ENCODE peak calls at places on chromosome 1, in eight cellular contexts. One of them, this sample, is unnamed.

GRCh38 chr1:208270679-208271111 is 26.5 kb upstream of the PLXNA2 start:
- DNase-seq in suprapubic skin: no peak
- DNase-seq in K562: no peak
- DNase-seq in cardiac muscle cell: no peak
- DNase-seq in kidney: no peak
- DNase-seq in tibial artery: no peak
- DNase-seq in heart right ventricle: no peak
- DNase-seq in SK-N-SH: no peak
- DNase-seq in this sample: no peak

GRCh38 chr1:22330763-22331119 is 120.9 kb upstream of the ZBTB40 start:
- DNase-seq in suprapubic skin: no peak
- DNase-seq in K562: no peak
- DNase-seq in cardiac muscle cell: no peak
- DNase-seq in kidney: no peak
- DNase-seq in tibial artery: no peak
- DNase-seq in heart right ventricle: no peak
- DNase-seq in SK-N-SH: no peak
- DNase-seq in this sample: no peak

GRCh38 chr1:84758968-84759491 is 68.8 kb upstream of the SSX2IP start:
- DNase-seq in suprapubic skin: no peak
- DNase-seq in K562: no peak
- DNase-seq in cardiac muscle cell: peak; percentile 41
- DNase-seq in kidney: peak; percentile 64
- DNase-seq in tibial artery: peak; percentile 48
- DNase-seq in heart right ventricle: peak; percentile 34
- DNase-seq in SK-N-SH: no peak
- DNase-seq in this sample: no peak

GRCh38 chr1:98090351-98090750 is 169.5 kb upstream of the DPYD start:
- DNase-seq in suprapubic skin: no peak
- DNase-seq in K562: no peak
- DNase-seq in cardiac muscle cell: no peak
- DNase-seq in kidney: no peak
- DNase-seq in tibial artery: no peak
- DNase-seq in heart right ventricle: no peak
- DNase-seq in SK-N-SH: no peak
- DNase-seq in this sample: no peak

GRCh38 chr1:182702826-182703524 is 18.6 kb upstream of the RGS8 start:
- DNase-seq in suprapubic skin: no peak
- DNase-seq in K562: no peak
- DNase-seq in cardiac muscle cell: no peak
- DNase-seq in kidney: no peak
- DNase-seq in tibial artery: no peak
- DNase-seq in heart right ventricle: no peak
- DNase-seq in SK-N-SH: peak; percentile 58
- DNase-seq in this sample: no peak

GRCh38 chr1:43704838-43705237 is 2.5 kb upstream of the ST3GAL3 start:
- DNase-seq in suprapubic skin: no peak
- DNase-seq in K562: no peak
- DNase-seq in cardiac muscle cell: peak; percentile 43
- DNase-seq in kidney: no peak
- DNase-seq in tibial artery: no peak
- DNase-seq in heart right ventricle: no peak
- DNase-seq in SK-N-SH: no peak
- DNase-seq in this sample: no peak

GRCh38 chr1:245802941-245803665 is 648.3 kb downstream of the KIF26B start:
- DNase-seq in suprapubic skin: no peak
- DNase-seq in K562: no peak
- DNase-seq in cardiac muscle cell: no peak
- DNase-seq in kidney: no peak
- DNase-seq in tibial artery: no peak
- DNase-seq in heart right ventricle: no peak
- DNase-seq in SK-N-SH: no peak
- DNase-seq in this sample: no peak

GRCh38 chr1:101264699-101265098 is 27.9 kb downstream of the S1PR1 start:
- DNase-seq in suprapubic skin: no peak
- DNase-seq in K562: no peak
- DNase-seq in cardiac muscle cell: peak; percentile 20
- DNase-seq in kidney: no peak
- DNase-seq in tibial artery: peak; percentile 30
- DNase-seq in heart right ventricle: peak; percentile 46
- DNase-seq in SK-N-SH: peak; percentile 15
- DNase-seq in this sample: no peak

GRCh38 chr1:63843884-63844283 is 70.1 kb downstream of the ROR1 start:
- DNase-seq in suprapubic skin: no peak
- DNase-seq in K562: no peak
- DNase-seq in cardiac muscle cell: no peak
- DNase-seq in kidney: no peak
- DNase-seq in tibial artery: no peak
- DNase-seq in heart right ventricle: no peak
- DNase-seq in SK-N-SH: no peak
- DNase-seq in this sample: no peak

GRCh38 chr1:213761845-213762407 is 225.8 kb upstream of the PROX1 start:
- DNase-seq in suprapubic skin: no peak
- DNase-seq in K562: no peak
- DNase-seq in cardiac muscle cell: peak; percentile 0
- DNase-seq in kidney: no peak
- DNase-seq in tibial artery: no peak
- DNase-seq in heart right ventricle: no peak
- DNase-seq in SK-N-SH: no peak
- DNase-seq in this sample: no peak

GRCh38 chr1:53470155-53470554 is 11.0 kb downstream of the DMRTB1 start:
- DNase-seq in suprapubic skin: peak; percentile 71
- DNase-seq in K562: peak; percentile 69
- DNase-seq in cardiac muscle cell: peak; percentile 92
- DNase-seq in kidney: peak; percentile 93
- DNase-seq in tibial artery: peak; percentile 50
- DNase-seq in heart right ventricle: peak; percentile 53
- DNase-seq in SK-N-SH: no peak
- DNase-seq in this sample: no peak

GRCh38 chr1:175154595-175155472 is 37.7 kb downstream of the KIAA0040 start:
- DNase-seq in suprapubic skin: no peak
- DNase-seq in K562: peak; percentile 81
- DNase-seq in cardiac muscle cell: peak; percentile 57
- DNase-seq in kidney: peak; percentile 80
- DNase-seq in tibial artery: peak; percentile 64
- DNase-seq in heart right ventricle: peak; percentile 69
- DNase-seq in SK-N-SH: peak; percentile 62
- DNase-seq in this sample: peak; percentile 82

GRCh38 chr1:94688646-94689045 is 131.5 kb upstream of the SLC44A3 start:
- DNase-seq in suprapubic skin: no peak
- DNase-seq in K562: no peak
- DNase-seq in cardiac muscle cell: no peak
- DNase-seq in kidney: no peak
- DNase-seq in tibial artery: no peak
- DNase-seq in heart right ventricle: no peak
- DNase-seq in SK-N-SH: no peak
- DNase-seq in this sample: no peak
- H3K27ac ChIP-seq in suprapubic skin: peak overlapping the region; percentile 73
- H3K27ac ChIP-seq in K562: no peak overlapping the region
- H3K27ac ChIP-seq in cardiac muscle cell: no peak overlapping the region
- H3K27ac ChIP-seq in kidney: no peak overlapping the region
- H3K27ac ChIP-seq in tibial artery: peak overlapping the region; percentile 15
- H3K27ac ChIP-seq in heart right ventricle: no peak overlapping the region
- H3K27ac ChIP-seq in SK-N-SH: no peak overlapping the region
- H3K27ac ChIP-seq in this sample: peak overlapping the region; percentile 67

GRCh38 chr1:30773722-30774121 is 16.1 kb upstream of the LAPTM5 start:
- DNase-seq in suprapubic skin: no peak
- DNase-seq in K562: no peak
- DNase-seq in cardiac muscle cell: no peak
- DNase-seq in kidney: no peak
- DNase-seq in tibial artery: no peak
- DNase-seq in heart right ventricle: no peak
- DNase-seq in SK-N-SH: no peak
- DNase-seq in this sample: no peak

GRCh38 chr1:30774550-30775432 is 17.2 kb upstream of the LAPTM5 start:
- DNase-seq in suprapubic skin: no peak
- DNase-seq in K562: no peak
- DNase-seq in cardiac muscle cell: no peak
- DNase-seq in kidney: peak; percentile 62
- DNase-seq in tibial artery: no peak
- DNase-seq in heart right ventricle: no peak
- DNase-seq in SK-N-SH: no peak
- DNase-seq in this sample: no peak

GRCh38 chr1:30776097-30777059 is 18.8 kb upstream of the LAPTM5 start:
- DNase-seq in suprapubic skin: no peak
- DNase-seq in K562: no peak
- DNase-seq in cardiac muscle cell: no peak
- DNase-seq in kidney: peak; percentile 67
- DNase-seq in tibial artery: no peak
- DNase-seq in heart right ventricle: no peak
- DNase-seq in SK-N-SH: no peak
- DNase-seq in this sample: no peak

GRCh38 chr1:30777060-30777905 is 19.7 kb upstream of the LAPTM5 start:
- DNase-seq in suprapubic skin: no peak
- DNase-seq in K562: peak; percentile 76
- DNase-seq in cardiac muscle cell: no peak
- DNase-seq in kidney: peak; percentile 73
- DNase-seq in tibial artery: no peak
- DNase-seq in heart right ventricle: no peak
- DNase-seq in SK-N-SH: no peak
- DNase-seq in this sample: no peak

GRCh38 chr1:30775433-30775975 is 17.9 kb upstream of the LAPTM5 start:
- DNase-seq in suprapubic skin: no peak
- DNase-seq in K562: no peak
- DNase-seq in cardiac muscle cell: no peak
- DNase-seq in kidney: peak; percentile 50
- DNase-seq in tibial artery: no peak
- DNase-seq in heart right ventricle: no peak
- DNase-seq in SK-N-SH: no peak
- DNase-seq in this sample: no peak
- H3K4me1 ChIP-seq in suprapubic skin: peaks cover 8% of the 10 kb centered on the region
- H3K4me1 ChIP-seq in K562: peaks cover 60% of the 10 kb centered on the region
- H3K4me1 ChIP-seq in cardiac muscle cell: peaks cover 10% of the 10 kb centered on the region
- H3K4me1 ChIP-seq in kidney: no peaks in the 10 kb centered on the region
- H3K4me1 ChIP-seq in tibial artery: no peaks in the 10 kb centered on the region
- H3K4me1 ChIP-seq in heart right ventricle: no peaks in the 10 kb centered on the region
- H3K4me1 ChIP-seq in SK-N-SH: no peaks in the 10 kb centered on the region
- H3K4me1 ChIP-seq in this sample: no peaks in the 10 kb centered on the region

GRCh38 chr1:89833183-89834077 is 12.6 kb downstream of the LRRC8D start:
- DNase-seq in suprapubic skin: no peak
- DNase-seq in K562: no peak
- DNase-seq in cardiac muscle cell: no peak
- DNase-seq in kidney: no peak
- DNase-seq in tibial artery: no peak
- DNase-seq in heart right ventricle: no peak
- DNase-seq in SK-N-SH: no peak
- DNase-seq in this sample: no peak
- H3K27ac ChIP-seq in suprapubic skin: peak overlapping the region; percentile 50
- H3K27ac ChIP-seq in K562: peak overlapping the region; percentile 14
- H3K27ac ChIP-seq in cardiac muscle cell: no peak overlapping the region
- H3K27ac ChIP-seq in kidney: peak overlapping the region; percentile 40
- H3K27ac ChIP-seq in tibial artery: no peak overlapping the region
- H3K27ac ChIP-seq in heart right ventricle: no peak overlapping the region
- H3K27ac ChIP-seq in SK-N-SH: no peak overlapping the region
- H3K27ac ChIP-seq in this sample: no peak overlapping the region

GRCh38 chr1:110608247-110608646 is 2.1 kb upstream of the KCNA2 start:
- DNase-seq in suprapubic skin: no peak
- DNase-seq in K562: no peak
- DNase-seq in cardiac muscle cell: no peak
- DNase-seq in kidney: no peak
- DNase-seq in tibial artery: no peak
- DNase-seq in heart right ventricle: no peak
- DNase-seq in SK-N-SH: no peak
- DNase-seq in this sample: peak; percentile 28
- H3K4me1 ChIP-seq in suprapubic skin: peaks cover 27% of the 10 kb centered on the region
- H3K4me1 ChIP-seq in K562: peaks cover 12% of the 10 kb centered on the region
- H3K4me1 ChIP-seq in cardiac muscle cell: peaks cover 5% of the 10 kb centered on the region
- H3K4me1 ChIP-seq in kidney: peaks cover 14% of the 10 kb centered on the region
- H3K4me1 ChIP-seq in tibial artery: peaks cover 23% of the 10 kb centered on the region
- H3K4me1 ChIP-seq in heart right ventricle: peaks cover 10% of the 10 kb centered on the region
- H3K4me1 ChIP-seq in SK-N-SH: no peaks in the 10 kb centered on the region
- H3K4me1 ChIP-seq in this sample: peaks cover 6% of the 10 kb centered on the region

GRCh38 chr1:89383185-89383584 is 19.3 kb downstream of the GBP6 start:
- DNase-seq in suprapubic skin: no peak
- DNase-seq in K562: no peak
- DNase-seq in cardiac muscle cell: no peak
- DNase-seq in kidney: no peak
- DNase-seq in tibial artery: no peak
- DNase-seq in heart right ventricle: no peak
- DNase-seq in SK-N-SH: no peak
- DNase-seq in this sample: no peak
- H3K27ac ChIP-seq in suprapubic skin: no peak overlapping the region
- H3K27ac ChIP-seq in K562: no peak overlapping the region
- H3K27ac ChIP-seq in cardiac muscle cell: no peak overlapping the region
- H3K27ac ChIP-seq in kidney: no peak overlapping the region
- H3K27ac ChIP-seq in tibial artery: no peak overlapping the region
- H3K27ac ChIP-seq in heart right ventricle: no peak overlapping the region
- H3K27ac ChIP-seq in SK-N-SH: no peak overlapping the region
- H3K27ac ChIP-seq in this sample: no peak overlapping the region

GRCh38 chr1:161201828-161202712 is at the start of gene NDUFS2:
- DNase-seq in suprapubic skin: peak; percentile 99
- DNase-seq in K562: peak; percentile 99
- DNase-seq in cardiac muscle cell: peak; percentile 100
- DNase-seq in kidney: peak; percentile 99
- DNase-seq in tibial artery: peak; percentile 99
- DNase-seq in heart right ventricle: peak; percentile 99
- DNase-seq in SK-N-SH: peak; percentile 85
- DNase-seq in this sample: peak; percentile 100
- H3K4me1 ChIP-seq in suprapubic skin: peaks cover 76% of the 10 kb centered on the region
- H3K4me1 ChIP-seq in K562: peaks cover 49% of the 10 kb centered on the region
- H3K4me1 ChIP-seq in cardiac muscle cell: peaks cover 18% of the 10 kb centered on the region
- H3K4me1 ChIP-seq in kidney: peaks cover 47% of the 10 kb centered on the region
- H3K4me1 ChIP-seq in tibial artery: peaks cover 65% of the 10 kb centered on the region
- H3K4me1 ChIP-seq in heart right ventricle: peaks cover 48% of the 10 kb centered on the region
- H3K4me1 ChIP-seq in SK-N-SH: peaks cover 27% of the 10 kb centered on the region
- H3K4me1 ChIP-seq in this sample: peaks cover 32% of the 10 kb centered on the region

GRCh38 chr1:27253611-27254010 is 19.2 kb downstream of the WDTC1 start:
- DNase-seq in suprapubic skin: no peak
- DNase-seq in K562: no peak
- DNase-seq in cardiac muscle cell: no peak
- DNase-seq in kidney: no peak
- DNase-seq in tibial artery: no peak
- DNase-seq in heart right ventricle: no peak
- DNase-seq in SK-N-SH: no peak
- DNase-seq in this sample: no peak

GRCh38 chr1:27257155-27257554 is 22.7 kb downstream of the WDTC1 start:
- DNase-seq in suprapubic skin: no peak
- DNase-seq in K562: no peak
- DNase-seq in cardiac muscle cell: peak; percentile 39
- DNase-seq in kidney: no peak
- DNase-seq in tibial artery: no peak
- DNase-seq in heart right ventricle: no peak
- DNase-seq in SK-N-SH: no peak
- DNase-seq in this sample: no peak

GRCh38 chr1:27258598-27258997 is 24.2 kb downstream of the WDTC1 start:
- DNase-seq in suprapubic skin: no peak
- DNase-seq in K562: no peak
- DNase-seq in cardiac muscle cell: no peak
- DNase-seq in kidney: no peak
- DNase-seq in tibial artery: no peak
- DNase-seq in heart right ventricle: no peak
- DNase-seq in SK-N-SH: no peak
- DNase-seq in this sample: no peak
- H3K27ac ChIP-seq in suprapubic skin: no peak overlapping the region
- H3K27ac ChIP-seq in K562: no peak overlapping the region
- H3K27ac ChIP-seq in cardiac muscle cell: no peak overlapping the region
- H3K27ac ChIP-seq in kidney: no peak overlapping the region
- H3K27ac ChIP-seq in tibial artery: no peak overlapping the region
- H3K27ac ChIP-seq in heart right ventricle: no peak overlapping the region
- H3K27ac ChIP-seq in SK-N-SH: no peak overlapping the region
- H3K27ac ChIP-seq in this sample: no peak overlapping the region

GRCh38 chr1:234988160-234988528 is 140.5 kb downstream of the TOMM20 start:
- DNase-seq in suprapubic skin: no peak
- DNase-seq in K562: no peak
- DNase-seq in cardiac muscle cell: no peak
- DNase-seq in kidney: no peak
- DNase-seq in tibial artery: no peak
- DNase-seq in heart right ventricle: no peak
- DNase-seq in SK-N-SH: no peak
- DNase-seq in this sample: no peak
- H3K4me1 ChIP-seq in suprapubic skin: peaks cover 44% of the 10 kb centered on the region
- H3K4me1 ChIP-seq in K562: peaks cover 14% of the 10 kb centered on the region
- H3K4me1 ChIP-seq in cardiac muscle cell: peaks cover 13% of the 10 kb centered on the region
- H3K4me1 ChIP-seq in kidney: peaks cover 43% of the 10 kb centered on the region
- H3K4me1 ChIP-seq in tibial artery: peaks cover 64% of the 10 kb centered on the region
- H3K4me1 ChIP-seq in heart right ventricle: peaks cover 18% of the 10 kb centered on the region
- H3K4me1 ChIP-seq in SK-N-SH: peaks cover 28% of the 10 kb centered on the region
- H3K4me1 ChIP-seq in this sample: peaks cover 42% of the 10 kb centered on the region